ENCODE peak calls at places on chromosomes 11 and 22, in eight cellular contexts. H is IMR-90, L is fibroblast of lung, Z is NB4, Y is AG04450, M is right lobe of liver, J is fibroblast of mammary gland, G is AG09309. D is an unnamed sample.

GRCh38 chr11:95835351-95835750 is 45.1 kb downstream of the CEP57 start:
- DNase-seq in H (peak), L (peak), Z (no peak), Y (no peak), M (no peak), J (peak), G (no peak), D (peak)

GRCh38 chr22:37663521-37664140 is 5.1 kb downstream of the PDXP start:
- DNase-seq in H (peak), L (peak), Z (no peak), Y (no peak), M (no peak), J (no peak), G (no peak), D (no peak)

GRCh38 chr11:43359432-43359818 is 705 bp downstream of the TTC17 start:
- DNase-seq in H (peak), L (peak), Z (no peak), Y (no peak), M (no peak), J (peak), G (no peak), D (peak)

GRCh38 chr11:122071680-122072321 is 44.2 kb downstream of the BLID start:
- DNase-seq in H (no peak), L (no peak), Z (no peak), Y (no peak), M (no peak), J (no peak), G (no peak), D (no peak)

GRCh38 chr11:100546714-100547113 is 140.4 kb upstream of the ARHGAP42 start:
- DNase-seq in H (peak), L (peak), Z (no peak), Y (no peak), M (no peak), J (peak), G (no peak), D (peak)

GRCh38 chr22:26479043-26479791 is 4.4 kb downstream of the HPS4 start:
- DNase-seq in H (no peak), L (no peak), Z (peak), Y (no peak), M (no peak), J (no peak), G (no peak), D (no peak)

GRCh38 chr11:69674267-69674885 is 777 bp downstream of the LTO1 start:
- DNase-seq in H (peak), L (peak), Z (peak), Y (peak), M (no peak), J (peak), G (no peak), D (peak)

GRCh38 chr11:36345084-36345511 is 49.0 kb downstream of the PRR5L start:
- DNase-seq in H (no peak), L (no peak), Z (no peak), Y (no peak), M (no peak), J (no peak), G (no peak), D (no peak)

GRCh38 chr11:123174196-123175183 is 20.6 kb downstream of the CLMP start:
- DNase-seq in H (peak), L (peak), Z (peak), Y (peak), M (no peak), J (peak), G (peak), D (peak)

GRCh38 chr11:123211134-123211879 is 16.3 kb upstream of the CLMP start:
- DNase-seq in H (no peak), L (no peak), Z (no peak), Y (no peak), M (no peak), J (no peak), G (no peak), D (no peak)

GRCh38 chr11:34859496-34859895 is 56.7 kb downstream of the APIP start:
- DNase-seq in H (no peak), L (peak), Z (no peak), Y (no peak), M (no peak), J (no peak), G (no peak), D (no peak)

GRCh38 chr22:44887941-44888366 is 121.9 kb downstream of the PHF21B start:
- DNase-seq in H (no peak), L (no peak), Z (no peak), Y (no peak), M (peak), J (no peak), G (no peak), D (no peak)

GRCh38 chr11:122817121-122817520 is 21.2 kb upstream of the CRTAM start:
- DNase-seq in H (no peak), L (peak), Z (no peak), Y (no peak), M (no peak), J (peak), G (no peak), D (no peak)

GRCh38 chr22:41048791-41049717 is 43.3 kb upstream of the EP300 start:
- DNase-seq in H (peak), L (peak), Z (no peak), Y (peak), M (no peak), J (peak), G (peak), D (peak)

GRCh38 chr11:44621140-44621681 is 55.7 kb downstream of the CD82 start:
- DNase-seq in H (peak), L (peak), Z (peak), Y (no peak), M (peak), J (peak), G (no peak), D (peak)

GRCh38 chr22:45413013-45413367 is 409 bp downstream of the SMC1B start:
- DNase-seq in H (no peak), L (no peak), Z (no peak), Y (no peak), M (no peak), J (no peak), G (no peak), D (no peak)

GRCh38 chr11:34178422-34178821 is 73.0 kb downstream of the NAT10 start:
- DNase-seq in H (peak), L (no peak), Z (no peak), Y (no peak), M (no peak), J (no peak), G (no peak), D (no peak)

GRCh38 chr11:7793233-7793632 is 3.5 kb downstream of the OR5P2 start:
- DNase-seq in H (no peak), L (no peak), Z (no peak), Y (no peak), M (no peak), J (no peak), G (no peak), D (no peak)

GRCh38 chr11:46408407-46408986 is 16.9 kb upstream of the CHRM4 start:
- DNase-seq in H (no peak), L (no peak), Z (no peak), Y (no peak), M (no peak), J (no peak), G (no peak), D (no peak)

GRCh38 chr11:126926376-126926791 is 74.2 kb downstream of the KIRREL3 start:
- DNase-seq in H (peak), L (peak), Z (no peak), Y (no peak), M (no peak), J (no peak), G (no peak), D (peak)

GRCh38 chr11:64237484-64237951 is 3.1 kb downstream of the VEGFB start:
- DNase-seq in H (no peak), L (no peak), Z (no peak), Y (no peak), M (peak), J (no peak), G (no peak), D (no peak)

DNA sequence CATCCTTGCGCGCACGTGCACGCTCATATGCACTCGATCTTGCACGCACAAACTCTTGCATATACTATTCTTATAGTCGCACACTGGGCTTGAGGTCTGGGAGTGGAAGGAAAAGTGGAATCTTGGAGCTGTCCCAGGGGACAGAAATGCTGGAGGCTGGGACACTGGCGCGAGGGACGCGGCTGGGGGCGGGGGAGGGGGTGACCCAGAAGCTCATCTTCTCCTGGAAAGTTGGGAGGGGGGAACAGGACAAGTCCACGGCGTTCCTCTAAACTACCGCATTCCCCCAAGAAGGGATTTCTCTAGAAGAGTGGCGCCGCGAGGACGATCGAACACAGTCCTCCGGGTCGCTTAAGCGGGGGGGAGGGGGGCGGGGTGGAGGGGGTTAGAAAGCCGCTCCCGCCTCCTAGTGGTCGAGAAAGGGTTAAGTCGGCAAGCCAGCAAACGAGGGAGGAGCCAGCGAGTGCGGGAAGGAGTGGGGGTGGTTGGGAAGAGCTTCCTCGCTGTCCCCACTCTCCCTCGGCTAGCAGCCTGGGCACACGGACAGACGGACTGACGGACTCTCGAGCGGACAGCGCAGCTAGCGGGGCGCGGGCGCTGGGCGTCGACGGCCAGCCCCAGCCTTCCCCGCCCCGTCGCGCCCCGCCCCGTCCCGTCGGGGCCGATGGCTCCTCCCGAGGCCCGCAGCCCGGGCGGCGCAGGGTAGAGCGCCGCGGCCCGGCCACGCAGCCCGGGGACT is at the start of gene RTN4RL2:
- DNase-seq in H (peak), L (peak), Z (peak), Y (no peak), M (peak), J (peak), G (no peak), D (peak)
- TF ChIP-seq CTCF in H (peak), L (no peak), Z (peak), Y (peak), M (peak), J (peak), G (no peak), D (peak)

GRCh38 chr22:42720263-42721044 is at the start of gene A4GALT:
- DNase-seq in H (no peak), L (no peak), Z (no peak), Y (no peak), M (no peak), J (no peak), G (no peak), D (no peak)
- H3K4me3 ChIP-seq in H (peak), L (peak), Z (no peak), Y (peak), M (peak), J (peak), G (peak), D (peak)

DNA sequence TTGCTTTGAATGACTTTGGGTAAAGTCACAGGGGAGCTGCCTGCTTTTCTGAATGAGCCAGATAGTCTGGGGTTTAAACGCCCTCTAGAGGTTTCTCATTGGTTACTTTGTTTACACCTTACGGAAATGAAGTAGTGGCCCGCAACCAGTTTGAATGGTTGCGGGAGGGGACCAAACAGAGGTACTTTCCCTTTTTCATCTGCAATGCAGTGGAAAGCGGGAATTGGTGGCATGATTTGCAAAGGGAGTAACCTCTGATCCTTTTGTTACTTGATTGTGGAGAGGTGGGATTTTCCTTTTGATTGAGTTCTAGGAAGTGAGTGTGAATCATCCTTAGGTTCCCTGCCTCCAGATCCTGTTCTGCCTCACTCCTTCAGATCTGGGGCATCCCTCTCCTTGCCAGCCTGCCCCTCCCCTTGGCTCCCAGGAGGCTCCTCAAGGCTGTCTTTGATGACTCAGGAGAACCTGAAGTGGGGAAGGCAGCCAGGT is 15.9 kb upstream of the GLYATL1 start:
- DNase-seq in H (peak), L (peak), Z (peak), Y (no peak), M (no peak), J (peak), G (no peak), D (peak)
- TF ChIP-seq CTCF in H (peak), L (peak), Z (peak), Y (peak), M (peak), J (peak), G (peak), D (peak)

GRCh38 chr11:66314561-66315497 is 2.0 kb downstream of the CD248 start:
- DNase-seq in H (no peak), L (no peak), Z (no peak), Y (no peak), M (no peak), J (no peak), G (no peak), D (no peak)

GRCh38 chr11:66315498-66315885 is 1.4 kb downstream of the CD248 start:
- DNase-seq in H (no peak), L (no peak), Z (no peak), Y (no peak), M (no peak), J (no peak), G (no peak), D (no peak)

GRCh38 chr11:66317322-66317765 is 500 bp upstream of the CD248 start:
- DNase-seq in H (peak), L (peak), Z (peak), Y (no peak), M (no peak), J (peak), G (no peak), D (no peak)

GRCh38 chr11:66316849-66317251 is at the start of gene CD248:
- DNase-seq in H (peak), L (peak), Z (peak), Y (no peak), M (no peak), J (peak), G (no peak), D (peak)

DNA sequence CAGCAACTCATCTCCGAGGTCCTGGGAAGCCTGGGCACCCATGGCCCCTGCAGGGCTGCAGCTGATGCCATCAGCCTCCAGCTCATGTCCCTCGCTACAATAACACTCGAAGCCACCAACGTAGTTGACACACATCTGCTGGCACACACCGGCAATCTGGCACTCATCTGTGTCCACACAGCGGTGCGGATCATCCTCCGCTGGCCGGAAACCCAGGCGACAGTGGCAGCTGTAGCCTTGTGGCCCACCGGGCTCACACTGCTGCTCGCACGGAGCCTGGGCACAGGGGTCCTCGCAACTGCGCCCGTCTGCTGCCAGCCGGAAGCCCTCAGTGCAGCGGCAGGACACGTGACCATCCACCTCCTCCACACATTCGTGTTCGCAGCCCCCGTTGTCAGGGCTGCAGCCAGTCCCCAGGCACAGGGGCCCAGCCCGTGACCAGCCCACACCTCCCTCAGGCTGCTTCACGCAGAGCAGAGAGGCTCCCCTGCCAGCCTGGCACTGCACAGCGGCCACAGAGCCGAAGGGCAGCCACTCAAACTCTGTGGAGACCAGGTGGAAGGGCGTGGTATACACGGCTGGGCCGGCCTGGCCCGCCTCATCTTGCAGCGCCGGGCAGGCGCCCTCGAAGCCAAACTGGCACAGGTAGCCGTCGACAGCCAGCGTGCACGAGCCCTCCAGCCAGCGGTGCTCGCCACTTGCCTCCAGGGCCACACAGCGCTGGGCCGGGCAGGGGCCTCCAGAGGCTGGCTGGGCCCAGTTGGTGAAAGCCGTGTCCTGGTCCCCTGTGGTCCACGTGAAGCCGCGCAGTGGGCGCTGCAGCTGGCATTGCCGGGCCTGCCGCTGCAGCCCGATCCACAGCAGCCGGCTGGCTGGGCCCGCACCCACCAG is 678 bp downstream of the CD248 start:
- DNase-seq in H (no peak), L (no peak), Z (no peak), Y (no peak), M (no peak), J (no peak), G (no peak), D (no peak)
- H3K4me3 ChIP-seq in H (peak), L (peak), Z (no peak), Y (peak), M (peak), J (peak), G (peak), D (peak)

DNA sequence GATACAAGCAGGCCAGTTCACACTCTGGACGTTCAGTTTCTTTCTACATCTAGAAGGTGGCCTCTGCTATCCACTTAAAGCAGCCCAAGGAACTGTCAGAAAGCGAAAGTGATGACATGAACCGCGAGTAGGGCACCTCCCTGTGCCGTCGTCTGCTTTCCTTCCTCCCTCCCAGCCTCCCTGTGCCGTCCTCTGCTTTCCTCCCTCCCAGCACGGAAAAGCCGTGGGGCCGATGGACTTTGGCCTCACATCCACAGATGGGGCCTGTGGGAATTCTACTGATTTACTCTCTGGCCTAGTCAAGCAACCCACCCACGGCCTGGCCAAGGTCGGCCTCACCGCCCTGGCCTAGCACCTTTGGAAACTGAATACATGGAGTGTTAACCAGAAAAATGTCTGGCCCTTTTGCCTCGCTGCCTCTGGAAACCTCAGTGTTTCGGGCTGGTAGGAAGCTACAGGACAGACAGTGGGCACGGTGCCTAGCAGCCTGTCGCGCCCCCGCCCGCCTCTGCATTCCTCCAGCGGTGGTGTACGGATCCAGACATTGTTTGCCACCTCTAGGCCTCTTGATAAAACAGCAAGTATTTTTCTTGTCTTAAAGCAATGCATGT is 14.2 kb downstream of the PEX26 start:
- DNase-seq in H (peak), L (peak), Z (no peak), Y (no peak), M (peak), J (peak), G (no peak), D (peak)
- TF ChIP-seq CTCF in H (no peak), L (peak), Z (no peak), Y (peak), M (peak), J (peak), G (no peak), D (no peak)

GRCh38 chr11:12009617-12010321 is 1.3 kb upstream of the DKK3 start:
- DNase-seq in H (no peak), L (no peak), Z (no peak), Y (no peak), M (no peak), J (no peak), G (no peak), D (no peak)
- H3K4me3 ChIP-seq in H (peak), L (peak), Z (no peak), Y (peak), M (no peak), J (peak), G (peak), D (peak)

DNA sequence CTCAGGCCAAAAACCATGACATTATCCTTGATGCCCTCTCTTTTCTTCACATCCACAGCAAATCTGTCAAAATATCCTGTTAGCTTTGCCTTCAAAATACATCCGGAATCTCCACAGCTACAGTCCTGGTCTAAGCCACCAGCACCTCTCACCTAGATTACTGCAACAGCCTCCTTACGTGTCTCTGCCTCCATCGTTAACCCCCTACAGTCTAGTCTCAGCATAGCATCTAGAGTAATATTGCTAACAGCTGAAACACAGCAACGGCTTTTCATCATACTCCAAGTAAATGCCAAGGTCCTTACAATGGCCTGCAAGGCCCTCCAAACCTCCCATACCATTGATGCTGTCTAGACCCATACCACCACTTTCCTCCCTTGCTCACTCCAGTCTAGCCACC is 4.4 kb downstream of the TSG101 start:
- DNase-seq in H (no peak), L (no peak), Z (peak), Y (no peak), M (no peak), J (peak), G (no peak), D (no peak)
- TF ChIP-seq CTCF in H (peak), L (no peak), Z (no peak), Y (no peak), M (no peak), J (peak), G (no peak), D (peak)

D was measured in astrocyte of the spinal cord.